ENCODE peak calls at places on chromosome 7, in ten cellular contexts. One of them, this sample, is unnamed.

GRCh38 chr7:101017099-101017777 is 2.6 kb upstream of the MUC17 start:
- DNase-seq in GM12891: peak; percentile 91
- DNase-seq in T-helper 9 cell: peak; percentile 42
- DNase-seq in T-helper 2 cell: peak; percentile 32
- DNase-seq in bronchial epithelial cell: peak; percentile 86
- DNase-seq in Kasumi-1: peak; percentile 53
- DNase-seq in fibroblast of mammary gland: peak; percentile 82
- DNase-seq in GM12865: peak; percentile 88
- DNase-seq in A549: peak; percentile 94
- DNase-seq in NCI-H1105 treated with DMSO at 0.1 percent for 48 hours: peak; percentile 37
- DNase-seq in this sample: peak; percentile 39

GRCh38 chr7:37822946-37823345 is 25.5 kb upstream of the NME8 start:
- DNase-seq in GM12891: no peak
- DNase-seq in T-helper 9 cell: no peak
- DNase-seq in T-helper 2 cell: no peak
- DNase-seq in bronchial epithelial cell: no peak
- DNase-seq in Kasumi-1: no peak
- DNase-seq in fibroblast of mammary gland: no peak
- DNase-seq in GM12865: no peak
- DNase-seq in A549: no peak
- DNase-seq in NCI-H1105 treated with DMSO at 0.1 percent for 48 hours: no peak
- DNase-seq in this sample: no peak

GRCh38 chr7:77235280-77235679 is 35.7 kb upstream of the FGL2 start:
- DNase-seq in GM12891: no peak
- DNase-seq in T-helper 9 cell: no peak
- DNase-seq in T-helper 2 cell: no peak
- DNase-seq in bronchial epithelial cell: peak; percentile 56
- DNase-seq in Kasumi-1: no peak
- DNase-seq in fibroblast of mammary gland: peak; percentile 74
- DNase-seq in GM12865: no peak
- DNase-seq in A549: no peak
- DNase-seq in NCI-H1105 treated with DMSO at 0.1 percent for 48 hours: no peak
- DNase-seq in this sample: no peak

GRCh38 chr7:45216622-45217165 is 59.1 kb downstream of the RAMP3 start:
- DNase-seq in GM12891: no peak
- DNase-seq in T-helper 9 cell: no peak
- DNase-seq in T-helper 2 cell: no peak
- DNase-seq in bronchial epithelial cell: no peak
- DNase-seq in Kasumi-1: no peak
- DNase-seq in fibroblast of mammary gland: no peak
- DNase-seq in GM12865: no peak
- DNase-seq in A549: no peak
- DNase-seq in NCI-H1105 treated with DMSO at 0.1 percent for 48 hours: no peak
- DNase-seq in this sample: no peak

GRCh38 chr7:116438274-116438673 is 61.3 kb upstream of the CAV2 start:
- DNase-seq in GM12891: no peak
- DNase-seq in T-helper 9 cell: no peak
- DNase-seq in T-helper 2 cell: no peak
- DNase-seq in bronchial epithelial cell: no peak
- DNase-seq in Kasumi-1: no peak
- DNase-seq in fibroblast of mammary gland: peak; percentile 60
- DNase-seq in GM12865: no peak
- DNase-seq in A549: peak; percentile 27
- DNase-seq in NCI-H1105 treated with DMSO at 0.1 percent for 48 hours: no peak
- DNase-seq in this sample: peak; percentile 8

GRCh38 chr7:140175221-140176218 is 1.3 kb downstream of the KDM7A start:
- DNase-seq in GM12891: peak; percentile 56
- DNase-seq in T-helper 9 cell: peak; percentile 82
- DNase-seq in T-helper 2 cell: peak; percentile 95
- DNase-seq in bronchial epithelial cell: peak; percentile 96
- DNase-seq in Kasumi-1: peak; percentile 91
- DNase-seq in fibroblast of mammary gland: peak; percentile 94
- DNase-seq in GM12865: peak; percentile 95
- DNase-seq in A549: peak; percentile 86
- DNase-seq in NCI-H1105 treated with DMSO at 0.1 percent for 48 hours: peak; percentile 95
- DNase-seq in this sample: peak; percentile 89

GRCh38 chr7:43593010-43593409 is 10.1 kb downstream of the STK17A start:
- DNase-seq in GM12891: no peak
- DNase-seq in T-helper 9 cell: no peak
- DNase-seq in T-helper 2 cell: no peak
- DNase-seq in bronchial epithelial cell: no peak
- DNase-seq in Kasumi-1: no peak
- DNase-seq in fibroblast of mammary gland: no peak
- DNase-seq in GM12865: no peak
- DNase-seq in A549: no peak
- DNase-seq in NCI-H1105 treated with DMSO at 0.1 percent for 48 hours: no peak
- DNase-seq in this sample: no peak

GRCh38 chr7:2245883-2246679 is 4.1 kb downstream of the NUDT1 start:
- DNase-seq in GM12891: no peak
- DNase-seq in T-helper 9 cell: no peak
- DNase-seq in T-helper 2 cell: no peak
- DNase-seq in bronchial epithelial cell: no peak
- DNase-seq in Kasumi-1: peak; percentile 57
- DNase-seq in fibroblast of mammary gland: no peak
- DNase-seq in GM12865: no peak
- DNase-seq in A549: no peak
- DNase-seq in NCI-H1105 treated with DMSO at 0.1 percent for 48 hours: no peak
- DNase-seq in this sample: no peak

GRCh38 chr7:94348142-94348541 is 46.6 kb upstream of the COL1A2 start:
- DNase-seq in GM12891: no peak
- DNase-seq in T-helper 9 cell: no peak
- DNase-seq in T-helper 2 cell: no peak
- DNase-seq in bronchial epithelial cell: no peak
- DNase-seq in Kasumi-1: no peak
- DNase-seq in fibroblast of mammary gland: peak; percentile 98
- DNase-seq in GM12865: no peak
- DNase-seq in A549: no peak
- DNase-seq in NCI-H1105 treated with DMSO at 0.1 percent for 48 hours: no peak
- DNase-seq in this sample: no peak

GRCh38 chr7:87570178-87570577 is 30.5 kb downstream of the ABCB1 start:
- DNase-seq in GM12891: no peak
- DNase-seq in T-helper 9 cell: no peak
- DNase-seq in T-helper 2 cell: no peak
- DNase-seq in bronchial epithelial cell: peak; percentile 91
- DNase-seq in Kasumi-1: no peak
- DNase-seq in fibroblast of mammary gland: peak; percentile 73
- DNase-seq in GM12865: no peak
- DNase-seq in A549: no peak
- DNase-seq in NCI-H1105 treated with DMSO at 0.1 percent for 48 hours: no peak
- DNase-seq in this sample: no peak

GRCh38 chr7:134755422-134756022 is 23.9 kb upstream of the CALD1 start:
- DNase-seq in GM12891: no peak
- DNase-seq in T-helper 9 cell: peak; percentile 8
- DNase-seq in T-helper 2 cell: no peak
- DNase-seq in bronchial epithelial cell: no peak
- DNase-seq in Kasumi-1: peak; percentile 29
- DNase-seq in fibroblast of mammary gland: peak; percentile 47
- DNase-seq in GM12865: peak; percentile 33
- DNase-seq in A549: no peak
- DNase-seq in NCI-H1105 treated with DMSO at 0.1 percent for 48 hours: no peak
- DNase-seq in this sample: peak; percentile 1

GRCh38 chr7:157515342-157516041 is 178.7 kb downstream of the DNAJB6 start:
- DNase-seq in GM12891: no peak
- DNase-seq in T-helper 9 cell: no peak
- DNase-seq in T-helper 2 cell: no peak
- DNase-seq in bronchial epithelial cell: no peak
- DNase-seq in Kasumi-1: no peak
- DNase-seq in fibroblast of mammary gland: no peak
- DNase-seq in GM12865: no peak
- DNase-seq in A549: no peak
- DNase-seq in NCI-H1105 treated with DMSO at 0.1 percent for 48 hours: no peak
- DNase-seq in this sample: no peak

GRCh38 chr7:70189776-70190175 is 591.5 kb downstream of the AUTS2 start:
- DNase-seq in GM12891: no peak
- DNase-seq in T-helper 9 cell: no peak
- DNase-seq in T-helper 2 cell: no peak
- DNase-seq in bronchial epithelial cell: no peak
- DNase-seq in Kasumi-1: no peak
- DNase-seq in fibroblast of mammary gland: peak; percentile 84
- DNase-seq in GM12865: no peak
- DNase-seq in A549: no peak
- DNase-seq in NCI-H1105 treated with DMSO at 0.1 percent for 48 hours: no peak
- DNase-seq in this sample: no peak

GRCh38 chr7:2856388-2857169 is 12.5 kb upstream of the GNA12 start:
- DNase-seq in GM12891: no peak
- DNase-seq in T-helper 9 cell: no peak
- DNase-seq in T-helper 2 cell: no peak
- DNase-seq in bronchial epithelial cell: no peak
- DNase-seq in Kasumi-1: no peak
- DNase-seq in fibroblast of mammary gland: no peak
- DNase-seq in GM12865: no peak
- DNase-seq in A549: no peak
- DNase-seq in NCI-H1105 treated with DMSO at 0.1 percent for 48 hours: no peak
- DNase-seq in this sample: no peak

GRCh38 chr7:115363916-115364315 is 442.0 kb downstream of the MDFIC start:
- DNase-seq in GM12891: no peak
- DNase-seq in T-helper 9 cell: no peak
- DNase-seq in T-helper 2 cell: no peak
- DNase-seq in bronchial epithelial cell: peak; percentile 26
- DNase-seq in Kasumi-1: no peak
- DNase-seq in fibroblast of mammary gland: peak; percentile 57
- DNase-seq in GM12865: no peak
- DNase-seq in A549: no peak
- DNase-seq in NCI-H1105 treated with DMSO at 0.1 percent for 48 hours: no peak
- DNase-seq in this sample: no peak

GRCh38 chr7:47619806-47620205 is 37.9 kb upstream of the TNS3 start:
- DNase-seq in GM12891: no peak
- DNase-seq in T-helper 9 cell: no peak
- DNase-seq in T-helper 2 cell: no peak
- DNase-seq in bronchial epithelial cell: no peak
- DNase-seq in Kasumi-1: no peak
- DNase-seq in fibroblast of mammary gland: no peak
- DNase-seq in GM12865: no peak
- DNase-seq in A549: no peak
- DNase-seq in NCI-H1105 treated with DMSO at 0.1 percent for 48 hours: no peak
- DNase-seq in this sample: no peak

GRCh38 chr7:98569606-98570337 is 47.3 kb upstream of the NPTX2 start:
- DNase-seq in GM12891: no peak
- DNase-seq in T-helper 9 cell: no peak
- DNase-seq in T-helper 2 cell: no peak
- DNase-seq in bronchial epithelial cell: no peak
- DNase-seq in Kasumi-1: no peak
- DNase-seq in fibroblast of mammary gland: no peak
- DNase-seq in GM12865: no peak
- DNase-seq in A549: no peak
- DNase-seq in NCI-H1105 treated with DMSO at 0.1 percent for 48 hours: no peak
- DNase-seq in this sample: no peak

GRCh38 chr7:925601-926000 is 28.9 kb downstream of the ADAP1 start:
- DNase-seq in GM12891: no peak
- DNase-seq in T-helper 9 cell: no peak
- DNase-seq in T-helper 2 cell: peak; percentile 93
- DNase-seq in bronchial epithelial cell: no peak
- DNase-seq in Kasumi-1: no peak
- DNase-seq in fibroblast of mammary gland: no peak
- DNase-seq in GM12865: no peak
- DNase-seq in A549: no peak
- DNase-seq in NCI-H1105 treated with DMSO at 0.1 percent for 48 hours: no peak
- DNase-seq in this sample: no peak